ENCODE peak calls at places on chromosomes 12 and 14, in ten cellular contexts. X is stimulated activated CD4-positive, alpha-beta T cell treated with anti-CD3 and anti-CD28 coated beads, Interleukin-4, amount 100 ng/mL, for 48 hours; E is H54; D is activated CD8-positive, alpha-beta memory T cell treated with anti-CD3 and anti-CD28 coated beads for 4 hours; H is activated T-cell treated with anti-CD3 and anti-CD28 coated beads, Interleukin-2, amount 50 U/mL, for 4 hours; P is AG09309; K is NCI-H510A; V is HuH-7; B is activated T-helper 1 cell treated with Interleukin-2 at 50 U/mL for 16 hours; W is nucleus accumbens. C is an unnamed sample.

GRCh38 chr14:42149609-42150261 is 543.1 kb downstream of the LRFN5 start:
- DNase-seq in D (no peak), P (no peak), B (no peak), X (no peak), E (no peak), H (no peak), W (no peak), K (no peak), V (no peak), C (no peak)

GRCh38 chr12:89765959-89766824 is 57.6 kb upstream of the ATP2B1 start:
- DNase-seq in X (no peak), K (no peak), P (no peak), B (no peak), E (no peak), H (no peak), W (no peak), D (no peak), V (no peak), C (no peak)

GRCh38 chr12:90335561-90335960 is 619.4 kb downstream of the CCER1 start:
- DNase-seq in W (no peak), K (no peak), H (no peak), B (no peak), P (no peak), E (no peak), X (no peak), D (no peak), V (no peak), C (no peak)

GRCh38 chr12:122947352-122947792 is 18.9 kb downstream of the ABCB9 start:
- DNase-seq in H (no peak), X (no peak), W (no peak), E (no peak), B (no peak), P (no peak), V (no peak), D (no peak), K (no peak), C (no peak)

GRCh38 chr14:33847066-33847465 is 103.8 kb downstream of the EGLN3 start:
- DNase-seq in W (no peak), V (no peak), X (no peak), E (no peak), K (no peak), B (no peak), P (no peak), H (no peak), D (no peak), C (no peak)

GRCh38 chr14:21091784-21092146 is 6.7 kb downstream of the ZNF219 start:
- DNase-seq in X (no peak), H (no peak), P (no peak), E (no peak), K (no peak), V (no peak), W (no peak), B (no peak), D (no peak), C (no peak)

GRCh38 chr14:95431199-95432145 is 85.0 kb downstream of the SYNE3 start:
- DNase-seq in X (no peak), V (peak; percentile 40), P (no peak), D (no peak), K (peak; percentile 3), E (no peak), H (no peak), W (no peak), B (no peak), C (no peak)

GRCh38 chr14:56745091-56745490 is 65.2 kb downstream of the OTX2 start:
- DNase-seq in B (no peak), X (no peak), W (no peak), K (no peak), H (no peak), V (no peak), D (no peak), P (no peak), E (no peak), C (no peak)

GRCh38 chr12:51635371-51635770 is 44.3 kb downstream of the SCN8A start:
- DNase-seq in K (no peak), H (no peak), B (no peak), V (no peak), D (no peak), P (no peak), X (no peak), E (no peak), W (no peak), C (no peak)

GRCh38 chr12:128458301-128458974 is 191.5 kb downstream of the TMEM132C start:
- DNase-seq in X (no peak), B (no peak), P (no peak), K (no peak), W (no peak), H (no peak), E (no peak), D (no peak), V (no peak), C (no peak)

C was measured in NCI-H187.